ENCODE peak calls at places on chromosomes 5 and 9, in five cellular contexts. L is A549, A is bronchial epithelial cell, X is AG04450, M is prostate gland. G is an unnamed sample.

GRCh38 chr5:54404568-54404967 is 50.9 kb upstream of the HSPB3 start:
- DNase-seq in L (no peak), A (peak; percentile 93), X (no peak), M (peak; percentile 7), G (no peak)

GRCh38 chr5:141986072-141986471 is 17.2 kb downstream of the RNF14 start:
- DNase-seq in L (no peak), A (no peak), X (no peak), M (no peak), G (no peak)

GRCh38 chr5:143495124-143495523 is 91.6 kb upstream of the NR3C1 start:
- DNase-seq in L (peak; percentile 17), A (peak; percentile 80), X (no peak), M (no peak), G (no peak)

GRCh38 chr5:61675015-61675692 is 343.1 kb downstream of the ZSWIM6 start:
- DNase-seq in L (no peak), A (no peak), X (no peak), M (no peak), G (no peak)

GRCh38 chr9:89606567-89607311 is 1.9 kb downstream of the GADD45G start:
- DNase-seq in L (no peak), A (peak; percentile 42), X (no peak), M (peak; percentile 80), G (peak; percentile 12)

GRCh38 chr5:7873216-7873615 is 4.3 kb downstream of the MTRR start:
- DNase-seq in L (no peak), A (no peak), X (no peak), M (no peak), G (no peak)

GRCh38 chr9:95055851-95056551 is 261.5 kb downstream of the FANCC start:
- DNase-seq in L (no peak), A (no peak), X (peak; percentile 60), M (no peak), G (peak; percentile 46)

GRCh38 chr5:124744170-124744911 is 2.1 kb downstream of the ZNF608 start:
- DNase-seq in L (no peak), A (peak; percentile 23), X (no peak), M (peak; percentile 53), G (peak; percentile 79)

GRCh38 chr5:131366428-131366827 is 102.6 kb downstream of the CDC42SE2 start:
- DNase-seq in L (no peak), A (no peak), X (no peak), M (no peak), G (peak; percentile 13)

GRCh38 chr5:180396931-180397330 is 43.8 kb upstream of the GFPT2 start:
- DNase-seq in L (no peak), A (no peak), X (no peak), M (no peak), G (no peak)

GRCh38 chr9:136920069-136920468 is 24.5 kb downstream of the FBXW5 start:
- DNase-seq in L (no peak), A (no peak), X (no peak), M (no peak), G (no peak)

GRCh38 chr9:126386088-126386487 is 59.5 kb downstream of the MVB12B start:
- DNase-seq in L (no peak), A (peak; percentile 45), X (no peak), M (no peak), G (no peak)

GRCh38 chr9:70065572-70065971 is 21.9 kb downstream of the MAMDC2 start:
- DNase-seq in L (no peak), A (no peak), X (no peak), M (no peak), G (no peak)

GRCh38 chr9:128731093-128731492 is 7.2 kb upstream of the ZDHHC12 start:
- DNase-seq in L (no peak), A (no peak), X (no peak), M (no peak), G (no peak)

GRCh38 chr9:99628843-99629242 is 192.8 kb upstream of the NR4A3 start:
- DNase-seq in L (no peak), A (no peak), X (no peak), M (no peak), G (no peak)

GRCh38 chr9:78074385-78075291 is 43.0 kb upstream of the GNAQ start:
- DNase-seq in L (no peak), A (peak; percentile 22), X (no peak), M (no peak), G (no peak)

GRCh38 chr5:32475338-32476097 is 31.0 kb upstream of the ZFR start:
- DNase-seq in L (no peak), A (no peak), X (no peak), M (no peak), G (no peak)

GRCh38 chr5:116569999-116570398 is 4.6 kb downstream of the SEMA6A start:
- DNase-seq in L (no peak), A (no peak), X (no peak), M (no peak), G (no peak)

GRCh38 chr9:14350766-14351165 is 36.8 kb upstream of the NFIB start:
- DNase-seq in L (no peak), A (no peak), X (no peak), M (no peak), G (no peak)

GRCh38 chr9:19375536-19375935 is 4.5 kb downstream of the RPS6 start:
- DNase-seq in L (no peak), A (peak; percentile 17), X (no peak), M (no peak), G (no peak)

GRCh38 chr9:119986205-119986604 is 593.8 kb downstream of the CDK5RAP2 start:
- DNase-seq in L (no peak), A (no peak), X (no peak), M (no peak), G (no peak)

GRCh38 chr5:136425914-136426313 is 60.6 kb upstream of the TRPC7 start:
- DNase-seq in L (no peak), A (no peak), X (no peak), M (no peak), G (no peak)

GRCh38 chr5:75364571-75365280 is 27.7 kb downstream of the HMGCR start:
- DNase-seq in L (no peak), A (no peak), X (no peak), M (no peak), G (peak; percentile 19)

GRCh38 chr9:89497978-89498844 is at the start of gene SEMA4D:
- DNase-seq in L (peak; percentile 44), A (peak; percentile 18), X (peak; percentile 6), M (peak; percentile 86), G (peak; percentile 34)

GRCh38 chr9:124855944-124856773 is 2.9 kb downstream of the WDR38 start:
- DNase-seq in L (no peak), A (no peak), X (no peak), M (no peak), G (peak; percentile 37)

GRCh38 chr5:135210286-135211055 is 176.4 kb upstream of the PITX1 start:
- DNase-seq in L (no peak), A (no peak), X (no peak), M (no peak), G (no peak)

GRCh38 chr5:181258576-181258975 is 2.4 kb downstream of the TRIM52 start:
- DNase-seq in L (no peak), A (no peak), X (no peak), M (no peak), G (peak; percentile 12)

GRCh38 chr9:70510157-70510770 is 95.8 kb upstream of the KLF9 start:
- DNase-seq in L (peak; percentile 20), A (peak; percentile 29), X (no peak), M (peak; percentile 22), G (peak; percentile 30)

GRCh38 chr5:9644630-9645029 is 14.5 kb upstream of the TAS2R1 start:
- DNase-seq in L (no peak), A (peak; percentile 35), X (no peak), M (no peak), G (no peak)

GRCh38 chr9:76552751-76553150 is 93.8 kb downstream of the GCNT1 start:
- DNase-seq in L (no peak), A (no peak), X (no peak), M (no peak), G (no peak)

GRCh38 chr5:10036136-10036535 is 213.6 kb downstream of the ATPSCKMT start:
- DNase-seq in L (no peak), A (peak; percentile 77), X (no peak), M (no peak), G (peak; percentile 30)

GRCh38 chr5:95331358-95331757 is 46.5 kb upstream of the MCTP1 start:
- DNase-seq in L (no peak), A (no peak), X (no peak), M (no peak), G (no peak)

GRCh38 chr5:175319199-175319598 is 124.8 kb downstream of the DRD1 start:
- DNase-seq in L (no peak), A (no peak), X (no peak), M (no peak), G (no peak)
- H3K4me3 ChIP-seq in L (no peak overlapping the region), A (no peak overlapping the region), X (no peak overlapping the region), M (no peak overlapping the region), G (no peak overlapping the region)

GRCh38 chr9:84668204-84669007 is 1.1 kb upstream of the NTRK2 start:
- DNase-seq in L (peak; percentile 67), A (peak; percentile 54), X (no peak), M (no peak), G (peak; percentile 86)
- TF ChIP-seq CTCF in L (peak; percentile 65), A (peak; percentile 50), X (peak; percentile 36), M (no peak), G (peak; percentile 44)

GRCh38 chr9:113464286-113464660 is 746 bp downstream of the RGS3 start:
- DNase-seq in L (no peak), A (no peak), X (no peak), M (no peak), G (no peak)
- H3K4me3 ChIP-seq in L (peak overlapping the region; percentile 69), A (no peak overlapping the region), X (no peak overlapping the region), M (no peak overlapping the region), G (no peak overlapping the region)

DNA sequence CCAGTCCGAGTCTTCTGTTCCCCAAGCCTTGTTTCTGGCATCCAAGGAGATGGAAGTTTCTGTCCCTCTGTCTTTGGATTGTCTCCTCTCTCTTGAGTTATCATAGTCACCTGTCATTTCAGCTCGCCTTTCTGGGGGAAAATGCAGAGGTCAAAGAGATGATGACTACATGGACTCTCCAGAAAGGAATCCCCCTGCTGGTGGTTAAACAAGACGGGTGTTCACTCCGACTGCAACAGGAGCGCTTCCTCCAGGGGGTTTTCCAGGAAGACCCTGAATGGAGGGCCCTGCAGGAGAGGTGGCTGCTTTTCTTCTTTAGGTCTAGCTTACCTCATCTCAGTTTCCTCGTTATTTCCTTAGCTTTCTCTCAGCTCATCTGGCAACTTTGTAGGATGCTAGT is 25.1 kb downstream of the ERAP2 start:
- DNase-seq in L (no peak), A (no peak), X (no peak), M (no peak), G (no peak)
- TF ChIP-seq CTCF in L (no peak), A (no peak), X (no peak), M (no peak), G (no peak)

GRCh38 chr5:176776141-176776865 is 34.1 kb upstream of the UNC5A start:
- DNase-seq in L (no peak), A (no peak), X (no peak), M (no peak), G (no peak)

GRCh38 chr5:176775409-176775808 is 35.0 kb upstream of the UNC5A start:
- DNase-seq in L (no peak), A (no peak), X (no peak), M (no peak), G (no peak)

GRCh38 chr5:176772271-176773210 is 37.8 kb upstream of the UNC5A start:
- DNase-seq in L (no peak), A (no peak), X (no peak), M (no peak), G (no peak)

GRCh38 chr5:176773408-176774035 is 36.8 kb upstream of the UNC5A start:
- DNase-seq in L (no peak), A (no peak), X (no peak), M (no peak), G (no peak)

GRCh38 chr5:176774216-176775171 is 35.9 kb upstream of the UNC5A start:
- DNase-seq in L (no peak), A (no peak), X (no peak), M (no peak), G (no peak)
- H3K4me3 ChIP-seq in L (no peak overlapping the region), A (no peak overlapping the region), X (no peak overlapping the region), M (no peak overlapping the region), G (no peak overlapping the region)